ENCODE peak calls at places on chromosomes 4 and X, in seven cellular contexts. K is uterus; M is GM06990; O is CD8-positive, alpha-beta T cell; J is GM13977; F is AG04449; P is adrenal gland. X is an unnamed sample.

GRCh38 chr4:123936615-123937014 is 540.0 kb downstream of the SPRY1 start:
- DNase-seq in F (no peak), J (no peak), K (no peak), O (no peak), M (no peak), P (no peak), X (no peak)

GRCh38 chr4:1623390-1623789 is 60.7 kb downstream of the FAM53A start:
- DNase-seq in O (no peak), F (no peak), P (no peak), J (no peak), K (no peak), M (no peak), X (no peak)

GRCh38 chrX:43899878-43900815 is 17.9 kb upstream of the MAOB start:
- DNase-seq in J (no peak), K (no peak), P (no peak), O (no peak), F (no peak), M (no peak), X (no peak)

GRCh38 chr4:38664704-38665401 is 854 bp downstream of the KLF3 start:
- DNase-seq in P (peak), F (no peak), J (peak), O (peak), K (peak), M (no peak), X (peak)

GRCh38 chr4:1678244-1678643 is 5.9 kb downstream of the FAM53A start:
- DNase-seq in M (no peak), J (no peak), K (no peak), F (no peak), P (no peak), O (no peak), X (no peak)

GRCh38 chr4:121156822-121157769 is 7.0 kb downstream of the TNIP3 start:
- DNase-seq in M (peak), J (no peak), K (no peak), P (peak), O (no peak), F (no peak), X (peak)

GRCh38 chr4:187865914-187866313 is 129.7 kb upstream of the ZFP42 start:
- DNase-seq in O (no peak), K (no peak), P (no peak), J (no peak), M (no peak), F (no peak), X (no peak)

GRCh38 chr4:15198070-15198727 is 195.9 kb downstream of the CPEB2 start:
- DNase-seq in K (no peak), M (no peak), O (no peak), P (no peak), J (no peak), F (no peak), X (no peak)

GRCh38 chrX:15739886-15740285 is 1.8 kb downstream of the CA5B start:
- DNase-seq in J (no peak), F (no peak), K (no peak), O (no peak), P (no peak), M (no peak), X (no peak)

GRCh38 chrX:47232803-47233332 is at the start of gene USP11:
- DNase-seq in M (peak), J (peak), P (peak), O (peak), F (no peak), K (peak), X (no peak)

GRCh38 chr4:111323496-111323895 is 700.6 kb upstream of the PITX2 start:
- DNase-seq in M (no peak), O (no peak), P (no peak), K (no peak), F (peak), J (no peak), X (no peak)

GRCh38 chr4:122716825-122717448 is 15.6 kb upstream of the BBS12 start:
- DNase-seq in F (no peak), J (peak), K (peak), M (no peak), O (peak), P (peak), X (peak)

GRCh38 chrX:149825424-149825823 is 43.7 kb downstream of the MAGEA9 start:
- DNase-seq in F (no peak), P (no peak), K (no peak), O (peak), J (no peak), M (no peak), X (peak)
- TF ChIP-seq CTCF in F (peak), P (no peak), K (no peak), O (peak), J (peak), M (peak), X (no peak)

DNA sequence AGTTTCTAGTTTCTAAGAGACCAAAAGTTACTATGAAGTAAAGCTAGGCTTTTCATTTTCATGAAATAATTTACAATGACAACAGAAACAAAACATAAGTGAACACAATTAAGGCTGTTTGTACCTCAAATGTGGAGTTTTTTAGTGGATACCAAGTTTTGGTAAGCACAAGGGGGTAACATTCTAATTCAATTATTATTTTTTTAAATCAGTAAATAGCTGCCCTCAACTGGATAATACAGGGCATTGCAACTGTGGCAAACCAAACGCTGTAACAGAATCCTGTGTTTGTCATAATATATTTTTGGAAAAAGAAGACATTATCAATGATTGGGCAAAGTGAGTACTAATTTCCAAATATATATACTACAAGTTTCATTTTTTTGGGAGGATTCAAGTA is 150.3 kb downstream of the FBXW7 start:
- DNase-seq in P (no peak), M (no peak), K (no peak), F (no peak), O (no peak), J (no peak), X (no peak)
- TF ChIP-seq CTCF in P (peak), M (peak), K (peak), F (peak), O (peak), J (peak), X (peak)

DNA sequence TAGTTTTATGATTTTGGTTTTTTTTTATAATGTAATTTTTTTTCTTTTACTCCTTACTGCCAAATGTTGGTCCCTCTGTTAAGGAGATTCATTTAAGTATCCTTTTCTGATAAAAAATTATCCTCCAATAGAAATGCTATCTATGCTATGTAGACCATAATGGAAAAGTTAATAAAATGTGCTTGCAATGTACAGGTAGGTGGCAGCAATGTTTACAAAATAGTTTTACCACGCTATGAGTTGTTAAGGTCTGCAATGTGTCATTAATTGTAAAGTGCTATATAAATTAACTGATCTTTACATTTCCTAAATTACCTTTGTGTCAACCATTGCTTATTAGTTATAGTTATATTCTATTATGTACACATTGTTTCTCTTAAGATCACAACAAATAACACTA is 3.8 kb upstream of the CENPC start:
- DNase-seq in J (peak), F (no peak), O (no peak), M (no peak), P (no peak), K (no peak), X (no peak)
- TF ChIP-seq CTCF in J (peak), F (no peak), O (peak), M (peak), P (no peak), K (no peak), X (no peak)

DNA sequence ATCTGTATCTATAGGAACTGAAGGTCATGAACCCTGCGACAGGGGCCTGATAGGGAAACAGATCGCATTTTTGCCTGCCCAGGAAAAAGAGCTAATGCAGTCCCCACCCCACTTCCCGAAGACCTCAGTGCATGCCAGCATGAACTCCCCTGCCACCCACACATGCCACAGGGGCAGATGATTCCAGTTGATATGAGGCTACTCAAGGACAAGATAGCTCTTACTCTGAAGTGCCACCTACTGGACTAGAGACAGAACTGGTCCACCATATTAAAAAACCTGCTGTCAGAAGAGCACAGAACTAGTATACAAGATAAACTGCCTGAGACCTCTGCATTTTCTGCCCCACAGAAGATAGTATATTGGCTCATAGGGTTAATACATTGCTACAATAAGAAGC is 68.0 kb downstream of the YIPF7 start:
- DNase-seq in P (no peak), M (no peak), K (no peak), F (no peak), O (no peak), J (peak), X (peak)
- TF ChIP-seq CTCF in P (no peak), M (peak), K (no peak), F (no peak), O (no peak), J (peak), X (no peak)

GRCh38 chrX:23626651-23627050 is 40.6 kb upstream of the PRDX4 start:
- DNase-seq in O (no peak), M (no peak), K (no peak), P (no peak), F (no peak), J (no peak), X (no peak)
- TF ChIP-seq CTCF in O (no peak), M (no peak), K (no peak), P (no peak), F (no peak), J (no peak), X (peak)

GRCh38 chrX:98956014-98956413 is 1454.1 kb downstream of the PCDH19 start:
- DNase-seq in K (no peak), O (no peak), P (no peak), F (no peak), J (no peak), M (no peak), X (no peak)
- TF ChIP-seq CTCF in K (no peak), O (no peak), P (no peak), F (no peak), J (no peak), M (no peak), X (no peak)

GRCh38 chr4:65089666-65090065 is 580.6 kb downstream of the EPHA5 start:
- DNase-seq in J (no peak), F (no peak), O (no peak), M (no peak), K (no peak), P (no peak), X (no peak)
- TF ChIP-seq CTCF in J (peak), F (no peak), O (no peak), M (no peak), K (no peak), P (no peak), X (no peak)

GRCh38 chr4:52861879-52862604 is at the start of gene RASL11B:
- DNase-seq in P (peak), F (no peak), O (peak), M (peak), J (peak), K (peak), X (peak)
- TF ChIP-seq CTCF in P (peak), F (no peak), O (peak), M (no peak), J (peak), K (peak), X (peak)

GRCh38 chr4:60432911-60433310 is 767.2 kb upstream of the ADGRL3 start:
- DNase-seq in K (no peak), O (no peak), P (no peak), M (no peak), F (no peak), J (no peak), X (no peak)
- TF ChIP-seq CTCF in K (no peak), O (no peak), P (no peak), M (no peak), F (no peak), J (no peak), X (no peak)

X was measured in nephron progenitor cell.